ENCODE peak calls at places on chromosome 19, in five cellular contexts. P, V, D, K and G are unnamed samples. For H3K4me1 and H3K9me3, the result is how much of the 10 kb centered on the place peaks cover.

GRCh38 chr19:36059180-36059910 is 4.6 kb downstream of the WDR62 start:
- DNase-seq in K (no peak), V (no peak), D (no peak), P (no peak), G (no peak)

GRCh38 chr19:3783660-3784584 is 2.3 kb downstream of the MATK start:
- DNase-seq in K (no peak), V (no peak), D (no peak), P (no peak), G (no peak)

GRCh38 chr19:40962460-40962961 is 28.6 kb upstream of the CYP2B6 start:
- DNase-seq in D (no peak), K (no peak), V (no peak), P (no peak), G (no peak)

GRCh38 chr19:17751103-17751911 is at the start of gene FCHO1:
- DNase-seq in D (no peak), V (peak), K (no peak), P (no peak), G (peak)

GRCh38 chr19:39238944-39239343 is 5.9 kb downstream of the IFNL3 start:
- DNase-seq in P (no peak), K (no peak), V (no peak), D (no peak), G (no peak)

GRCh38 chr19:6056801-6057650 is 53.3 kb downstream of the RFX2 start:
- DNase-seq in D (peak), P (no peak), V (no peak), K (peak), G (no peak)

GRCh38 chr19:28960986-28961705 is 251.8 kb downstream of the UQCRFS1 start:
- DNase-seq in K (no peak), P (no peak), V (no peak), D (no peak), G (no peak)

GRCh38 chr19:56720281-56720680 is 48.7 kb upstream of the ZNF835 start:
- DNase-seq in D (peak), V (no peak), K (peak), P (peak), G (no peak)

GRCh38 chr19:16470911-16471811 is 609 bp downstream of the EPS15L1 start:
- DNase-seq in P (no peak), D (no peak), V (no peak), K (no peak), G (no peak)

GRCh38 chr19:34834513-34834912 is 61.5 kb upstream of the ZNF599 start:
- DNase-seq in K (no peak), D (no peak), V (no peak), P (no peak), G (no peak)

GRCh38 chr19:34926685-34927375 is at the start of gene ZNF30:
- DNase-seq in D (peak), K (peak), P (peak), V (peak), G (peak)

GRCh38 chr19:5514001-5514400 is 53.8 kb downstream of the TINCR start:
- DNase-seq in K (no peak), V (no peak), P (no peak), D (no peak), G (no peak)

GRCh38 chr19:17952041-17952976 is 14.6 kb upstream of the KCNN1 start:
- DNase-seq in P (no peak), V (no peak), K (no peak), D (no peak), G (no peak)

GRCh38 chr19:38266981-38267597 is 2.7 kb downstream of the SPINT2 start:
- DNase-seq in V (no peak), P (no peak), D (no peak), K (no peak), G (no peak)

GRCh38 chr19:55495646-55496349 is 7.6 kb downstream of the SSC5D start:
- DNase-seq in K (no peak), D (no peak), P (no peak), V (no peak), G (no peak)

GRCh38 chr19:46489445-46490272 is 6.0 kb downstream of the PNMA8B start:
- DNase-seq in P (no peak), V (no peak), D (peak), K (peak), G (no peak)

DNA sequence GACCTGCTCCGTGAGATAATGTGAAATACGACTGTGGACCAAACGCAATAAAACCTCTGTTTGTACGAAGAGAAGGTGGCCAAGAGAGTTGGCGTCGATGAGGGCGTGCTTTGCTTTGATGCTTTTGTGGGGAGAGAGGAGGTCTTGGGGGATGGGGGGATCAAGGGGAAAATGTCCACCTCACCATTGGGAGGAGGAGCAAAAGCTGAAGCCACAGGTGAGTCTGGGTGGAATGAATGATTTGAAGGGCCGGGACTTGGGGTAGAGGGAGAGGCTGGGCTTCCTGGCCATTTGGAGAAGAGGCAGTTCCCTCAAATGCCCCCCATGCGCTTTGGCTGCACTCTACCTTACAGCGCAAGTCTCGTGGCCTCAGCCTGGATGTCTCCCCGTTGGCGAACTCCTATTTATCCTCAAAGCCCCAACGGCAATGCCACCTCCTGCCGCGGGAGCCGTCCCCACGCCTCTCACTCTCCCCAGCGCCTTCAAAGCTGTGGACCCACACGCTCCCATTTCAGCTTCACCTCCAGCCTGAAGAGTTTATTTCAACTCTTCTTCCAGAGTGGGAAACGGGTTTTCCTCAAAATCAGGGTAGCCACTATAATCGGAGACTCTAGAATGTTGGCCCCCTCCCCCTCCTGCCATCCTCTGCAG is 787 bp upstream of the ABCA7 start:
- DNase-seq in V (no peak), D (no peak), K (no peak), P (no peak), G (no peak)
- H3K27ac ChIP-seq in V (no peak), D (no peak), K (no peak), P (peak), G (peak)

GRCh38 chr19:48768989-48769713 is 13.8 kb downstream of the FGF21 start:
- DNase-seq in D (no peak), V (no peak), P (no peak), K (no peak), G (no peak)
- H3K4me1 ChIP-seq in D (under half), V (under half), P (under half), K (under half), G (under half)

DNA sequence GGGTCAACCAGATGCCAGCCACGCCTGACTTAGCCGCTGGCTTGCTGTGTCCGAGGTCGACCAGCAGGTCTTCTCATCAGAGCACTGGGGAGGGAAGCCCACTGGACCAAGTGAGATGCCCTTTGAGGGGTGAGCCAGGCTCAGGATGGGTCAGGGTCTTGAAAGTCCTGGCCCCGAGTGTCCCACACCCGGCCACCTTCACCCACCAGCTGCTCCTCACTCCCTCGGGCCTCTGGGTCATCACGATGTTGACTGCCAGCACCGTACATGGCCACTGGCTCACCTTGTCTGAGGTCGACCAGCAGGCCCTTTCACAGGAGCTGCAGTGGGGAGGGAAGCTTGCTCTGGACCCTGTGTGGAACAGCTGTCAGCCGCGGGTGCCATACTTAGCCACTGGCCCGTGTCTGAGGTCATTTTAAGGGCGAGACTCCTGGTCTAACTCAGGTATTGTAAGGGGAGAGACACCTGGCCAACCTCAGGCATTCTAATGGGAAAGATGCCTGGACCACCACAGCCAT is 1361.3 kb downstream of the UQCRFS1 start:
- DNase-seq in K (no peak), P (no peak), V (no peak), D (no peak), G (no peak)
- H3K9me3 ChIP-seq in K (under half), P (under half), V (under half), D (under half), G (under half)

GRCh38 chr19:15197275-15198005 is 3.4 kb downstream of the NOTCH3 start:
- DNase-seq in P (no peak), D (no peak), K (no peak), V (no peak), G (no peak)
- H3K27ac ChIP-seq in P (no peak), D (peak), K (no peak), V (no peak), G (no peak)

GRCh38 chr19:2491130-2491801 is 15.3 kb downstream of the GADD45B start:
- DNase-seq in P (no peak), K (no peak), D (peak), V (no peak), G (no peak)

GRCh38 chr19:2494084-2494446 is 18.1 kb downstream of the GADD45B start:
- DNase-seq in P (no peak), K (no peak), D (no peak), V (no peak), G (no peak)

GRCh38 chr19:2494447-2495129 is 18.7 kb downstream of the GADD45B start:
- DNase-seq in K (peak), V (peak), D (peak), P (no peak), G (peak)

GRCh38 chr19:2490659-2491058 is 14.7 kb downstream of the GADD45B start:
- DNase-seq in P (no peak), K (no peak), V (no peak), D (no peak), G (no peak)

DNA sequence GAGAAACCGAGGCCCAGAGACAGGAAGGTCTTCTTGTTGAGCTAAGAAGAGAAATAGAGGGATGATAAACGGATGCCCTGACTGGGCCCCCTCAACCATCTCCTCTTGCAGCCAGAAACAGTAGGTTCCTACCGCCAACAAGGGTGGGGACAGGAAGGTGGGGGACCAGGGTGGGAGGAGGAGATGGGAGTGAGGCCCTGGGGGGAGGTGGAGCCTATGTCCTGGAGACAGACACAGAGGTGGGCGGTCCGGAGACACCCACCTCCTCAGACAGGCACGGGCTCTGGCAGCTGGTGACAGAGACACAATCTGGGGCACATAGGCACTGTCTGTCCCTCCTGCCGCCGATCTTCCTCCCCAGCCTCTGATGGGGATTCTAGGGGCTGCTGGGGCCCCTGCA is 16.9 kb downstream of the GADD45B start:
- DNase-seq in D (no peak), K (no peak), P (no peak), V (no peak), G (no peak)
- H3K4me1 ChIP-seq in D (under half), K (under half), P (under half), V (under half), G (under half)

DNA sequence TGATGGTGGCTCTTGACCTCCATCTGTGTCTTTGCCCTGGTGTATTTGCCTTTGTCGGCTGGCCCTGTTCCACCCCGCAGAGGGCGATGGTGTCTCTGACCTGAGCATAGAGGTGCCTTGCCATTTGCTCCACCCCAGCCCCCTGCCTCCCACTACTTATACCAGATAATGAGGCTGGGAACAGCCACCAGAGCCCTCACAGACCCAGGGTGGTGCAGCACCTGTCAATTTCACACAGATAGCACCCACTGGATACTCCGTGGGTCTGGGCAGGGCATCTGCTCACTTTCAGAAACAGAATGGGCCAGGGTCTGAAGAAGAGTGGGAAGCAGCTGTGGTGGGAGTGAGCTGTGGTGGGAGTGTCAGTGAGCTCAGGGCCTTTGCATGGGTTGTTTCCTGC is 4.1 kb downstream of the ZNF536 start:
- DNase-seq in K (no peak), D (no peak), P (no peak), V (no peak), G (no peak)
- H3K9me3 ChIP-seq in K (under half), D (under half), P (under half), V (under half), G (under half)

GRCh38 chr19:925912-926594 is at the start of gene ARID3A:
- DNase-seq in D (no peak), K (no peak), P (no peak), V (no peak), G (no peak)

GRCh38 chr19:926595-927043 is 784 bp downstream of the ARID3A start:
- DNase-seq in K (peak), D (no peak), V (no peak), P (no peak), G (no peak)

GRCh38 chr19:927707-928401 is 2.0 kb downstream of the ARID3A start:
- DNase-seq in P (no peak), V (no peak), K (no peak), D (no peak), G (no peak)

GRCh38 chr19:928471-929259 is 2.8 kb downstream of the ARID3A start:
- DNase-seq in V (no peak), K (no peak), D (no peak), P (no peak), G (no peak)

GRCh38 chr19:927044-927706 is 1.3 kb downstream of the ARID3A start:
- DNase-seq in P (no peak), K (peak), V (no peak), D (peak), G (no peak)
- H3K27ac ChIP-seq in P (peak), K (no peak), V (no peak), D (peak), G (no peak)

DNA sequence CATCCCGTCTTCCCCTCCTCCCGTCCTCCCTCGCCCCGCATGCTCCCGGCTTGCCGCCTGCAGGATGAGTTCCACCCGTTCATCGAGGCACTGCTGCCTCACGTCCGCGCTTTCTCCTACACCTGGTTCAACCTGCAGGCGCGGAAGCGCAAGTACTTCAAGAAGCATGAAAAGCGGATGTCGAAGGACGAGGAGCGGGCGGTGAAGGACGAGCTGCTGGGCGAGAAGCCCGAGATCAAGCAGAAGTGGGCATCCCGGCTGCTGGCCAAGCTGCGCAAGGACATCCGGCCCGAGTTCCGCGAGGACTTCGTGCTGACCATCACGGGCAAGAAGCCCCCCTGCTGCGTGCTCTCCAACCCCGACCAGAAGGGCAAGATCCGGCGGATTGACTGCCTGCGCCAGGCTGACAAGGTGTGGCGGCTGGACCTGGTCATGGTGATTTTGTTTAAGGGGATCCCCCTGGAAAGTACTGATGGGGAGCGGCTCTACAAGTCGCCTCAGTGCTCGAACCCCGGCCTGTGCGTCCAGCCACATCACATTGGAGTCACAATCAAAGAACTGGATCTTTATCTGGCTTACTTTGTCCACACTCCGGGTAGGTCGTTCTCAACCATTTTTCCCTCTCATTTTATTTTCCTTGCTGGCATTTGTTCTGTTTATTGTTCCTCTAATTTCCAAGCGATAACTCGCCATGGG is 29.8 kb downstream of the NFIX start:
- DNase-seq in K (no peak), P (no peak), V (no peak), D (no peak), G (no peak)
- H3K4me1 ChIP-seq in K (under half), P (under half), V (under half), D (under half), G (under half)